ENCODE peak calls at places on chromosomes 12 and 14, in six cellular contexts. F, V, I, W, C and B are unnamed samples.

GRCh38 chr14:71247106-71247505 is 339.8 kb downstream of the PCNX1 start:
- DNase-seq in F (no peak), V (no peak), I (peak), W (no peak), C (no peak), B (no peak)

GRCh38 chr12:116456307-116456641 is 102.9 kb upstream of the MAP1LC3B2 start:
- DNase-seq in F (no peak), V (no peak), I (no peak), W (no peak), C (no peak), B (no peak)

GRCh38 chr14:56686416-56686815 is 106.8 kb downstream of the TMEM260 start:
- DNase-seq in F (peak), V (no peak), I (no peak), W (no peak), C (peak), B (no peak)

GRCh38 chr12:28082101-28082500 is 108.2 kb upstream of the CCDC91 start:
- DNase-seq in F (no peak), V (no peak), I (peak), W (no peak), C (no peak), B (no peak)

GRCh38 chr12:110619534-110619953 is 5.6 kb downstream of the TCTN1 start:
- DNase-seq in F (no peak), V (no peak), I (no peak), W (peak), C (no peak), B (no peak)

GRCh38 chr12:3491938-3492867 is 1.2 kb downstream of the PRMT8 start:
- DNase-seq in F (peak), V (peak), I (peak), W (peak), C (no peak), B (peak)

GRCh38 chr12:113230315-113231274 is 9.3 kb downstream of the TPCN1 start:
- DNase-seq in F (no peak), V (no peak), I (no peak), W (no peak), C (no peak), B (no peak)

GRCh38 chr12:28079539-28079938 is 107.0 kb upstream of the PTHLH start:
- DNase-seq in F (no peak), V (peak), I (no peak), W (no peak), C (no peak), B (no peak)

GRCh38 chr12:116601933-116602809 is 43.0 kb downstream of the MAP1LC3B2 start:
- DNase-seq in F (no peak), V (no peak), I (no peak), W (peak), C (no peak), B (no peak)

GRCh38 chr14:78232666-78233065 is 62.5 kb downstream of the NRXN3 start:
- DNase-seq in F (peak), V (no peak), I (no peak), W (no peak), C (no peak), B (no peak)

GRCh38 chr14:105325716-105326567 is 11.4 kb downstream of the PACS2 start:
- DNase-seq in F (no peak), V (no peak), I (no peak), W (no peak), C (peak), B (no peak)

GRCh38 chr12:124550123-124551089 is 17.0 kb downstream of the NCOR2 start:
- DNase-seq in F (peak), V (no peak), I (peak), W (peak), C (no peak), B (no peak)

GRCh38 chr14:23428686-23429495 is 6.6 kb downstream of the MYH7 start:
- DNase-seq in F (no peak), V (no peak), I (no peak), W (no peak), C (no peak), B (no peak)

GRCh38 chr14:24938593-24938992 is 111.4 kb downstream of the STXBP6 start:
- DNase-seq in F (peak), V (no peak), I (no peak), W (no peak), C (no peak), B (no peak)

GRCh38 chr12:46908236-46908935 is 82.6 kb upstream of the SLC38A4 start:
- DNase-seq in F (no peak), V (peak), I (peak), W (no peak), C (no peak), B (no peak)

GRCh38 chr12:93989913-93990312 is 158.5 kb upstream of the PLXNC1 start:
- DNase-seq in F (no peak), V (no peak), I (no peak), W (no peak), C (no peak), B (no peak)

GRCh38 chr12:12561305-12562015 is 1.2 kb downstream of the DUSP16 start:
- DNase-seq in F (peak), V (peak), I (peak), W (no peak), C (peak), B (no peak)

GRCh38 chr12:48764521-48764920 is 24.4 kb downstream of the ADCY6 start:
- DNase-seq in F (no peak), V (peak), I (peak), W (no peak), C (no peak), B (no peak)

GRCh38 chr14:93544212-93544611 is 113.5 kb downstream of the UNC79 start:
- DNase-seq in F (no peak), V (no peak), I (no peak), W (peak), C (no peak), B (no peak)

GRCh38 chr12:81573228-81573627 is 185.9 kb downstream of the PPFIA2 start:
- DNase-seq in F (no peak), V (no peak), I (no peak), W (no peak), C (no peak), B (no peak)

GRCh38 chr14:43692706-43693105 is 814.4 kb downstream of the FSCB start:
- DNase-seq in F (no peak), V (no peak), I (no peak), W (no peak), C (no peak), B (no peak)

GRCh38 chr12:94244165-94245133 is 96.1 kb downstream of the PLXNC1 start:
- DNase-seq in F (no peak), V (no peak), I (no peak), W (peak), C (no peak), B (no peak)

GRCh38 chr14:59301354-59301753 is 112.9 kb downstream of the DAAM1 start:
- DNase-seq in F (peak), V (no peak), I (no peak), W (peak), C (no peak), B (no peak)

GRCh38 chr14:104085032-104085888 is at the start of gene ASPG:
- DNase-seq in F (no peak), V (no peak), I (no peak), W (no peak), C (peak), B (no peak)

GRCh38 chr14:23117371-23118020 is 1.6 kb downstream of the CEBPE start:
- DNase-seq in F (no peak), V (no peak), I (no peak), W (no peak), C (no peak), B (no peak)

GRCh38 chr12:6790496-6791150 is 1.3 kb downstream of the CD4 start:
- DNase-seq in F (no peak), V (no peak), I (no peak), W (peak), C (no peak), B (no peak)

GRCh38 chr12:118061011-118061875 is at the start of gene WSB2:
- DNase-seq in F (peak), V (peak), I (no peak), W (no peak), C (peak), B (peak)

GRCh38 chr12:52598966-52599365 is 2.3 kb downstream of the KRT72 start:
- DNase-seq in F (no peak), V (no peak), I (no peak), W (no peak), C (no peak), B (no peak)

GRCh38 chr14:71702799-71703198 is 229.4 kb upstream of the RGS6 start:
- DNase-seq in F (no peak), V (no peak), I (no peak), W (no peak), C (no peak), B (no peak)

GRCh38 chr12:93379432-93380308 is 1.9 kb downstream of the NUDT4 start:
- DNase-seq in F (peak), V (no peak), I (peak), W (peak), C (no peak), B (no peak)

GRCh38 chr14:64654931-64655330 is 49.3 kb upstream of the PLEKHG3 start:
- DNase-seq in F (no peak), V (no peak), I (no peak), W (no peak), C (no peak), B (no peak)

GRCh38 chr12:92340441-92341332 is 195.0 kb upstream of the BTG1 start:
- DNase-seq in F (no peak), V (no peak), I (peak), W (no peak), C (no peak), B (no peak)